ENCODE peak calls at places on chromosome X, in six cellular contexts. S, L, P, R, W and B are unnamed samples.

GRCh38 chrX:153780678-153781427 is at the start of gene SRPK3:
- DNase-seq in L (no peak), S (no peak), R (no peak), P (no peak), W (peak), B (no peak)

GRCh38 chrX:13717697-13718483 is 16.5 kb downstream of the TRAPPC2 start:
- DNase-seq in S (no peak), W (peak), R (no peak), L (no peak), P (no peak), B (no peak)

GRCh38 chrX:31649176-31649575 is 577.3 kb upstream of the FTHL17 start:
- DNase-seq in L (no peak), S (no peak), P (no peak), R (no peak), W (no peak), B (no peak)

GRCh38 chrX:24495700-24496099 is 30.6 kb downstream of the PDK3 start:
- DNase-seq in S (no peak), R (no peak), P (no peak), L (no peak), W (no peak), B (no peak)

GRCh38 chrX:11105080-11105479 is 6.1 kb upstream of the HCCS start:
- DNase-seq in L (no peak), W (peak), R (no peak), P (no peak), S (no peak), B (no peak)

GRCh38 chrX:18945488-18945887 is 38.4 kb downstream of the PHKA2 start:
- DNase-seq in S (no peak), L (no peak), W (no peak), P (no peak), R (no peak), B (no peak)

GRCh38 chrX:85622635-85623034 is 243.2 kb upstream of the POF1B start:
- DNase-seq in S (no peak), W (no peak), R (no peak), L (no peak), P (no peak), B (no peak)

GRCh38 chrX:80578518-80579105 is 158.4 kb downstream of the TENT5D start:
- DNase-seq in R (no peak), L (peak), P (no peak), W (peak), S (peak), B (no peak)

GRCh38 chrX:120308959-120309872 is 2.0 kb downstream of the TMEM255A start:
- DNase-seq in S (peak), L (peak), P (peak), R (no peak), W (peak), B (no peak)

GRCh38 chrX:154727418-154728323 is 23.2 kb downstream of the GAB3 start:
- DNase-seq in W (peak), R (no peak), P (no peak), L (no peak), S (no peak), B (no peak)

GRCh38 chrX:632391-633042 is 1.9 kb downstream of the SHOX start:
- DNase-seq in W (peak), R (no peak), P (no peak), S (no peak), L (no peak), B (no peak)

GRCh38 chrX:67544281-67544680 is 460 bp downstream of the AR start:
- DNase-seq in P (no peak), W (peak), S (no peak), L (no peak), R (no peak), B (no peak)

GRCh38 chrX:14872355-14872754 is 514 bp downstream of the FANCB start:
- DNase-seq in L (no peak), W (no peak), R (no peak), S (no peak), P (no peak), B (peak)

GRCh38 chrX:39752820-39753219 is 344.9 kb downstream of the BCOR start:
- DNase-seq in W (peak), S (peak), L (peak), P (no peak), R (no peak), B (no peak)

GRCh38 chrX:105567046-105567445 is 255.3 kb upstream of the NRK start:
- DNase-seq in W (no peak), L (no peak), S (no peak), P (no peak), R (no peak), B (no peak)

GRCh38 chrX:109393859-109394258 is 88.0 kb downstream of the GUCY2F start:
- DNase-seq in S (peak), R (no peak), W (no peak), L (no peak), P (no peak), B (peak)

GRCh38 chrX:97835969-97836368 is 952.3 kb downstream of the RPA4 start:
- DNase-seq in S (no peak), R (no peak), L (no peak), W (no peak), P (no peak), B (no peak)

GRCh38 chrX:136260801-136261200 is 9.6 kb upstream of the MAP7D3 start:
- DNase-seq in R (no peak), S (no peak), W (peak), P (no peak), L (no peak), B (no peak)

GRCh38 chrX:153512501-153512893 is 4.9 kb upstream of the ATP2B3 start:
- DNase-seq in L (no peak), R (no peak), P (no peak), S (no peak), W (no peak), B (no peak)